ENCODE peak calls at places on chromosomes 11 and 22, in six cellular contexts. N is colonic mucosa, X is AG09309, Q is astrocyte of the spinal cord, C is cardiac fibroblast, Y is GM12865. S is an unnamed sample.

GRCh38 chr11:86118201-86118600 is 49.3 kb upstream of the PICALM start:
- DNase-seq in X (no peak), Q (no peak), C (no peak), N (no peak), Y (no peak), S (no peak)

GRCh38 chr11:18731949-18732821 is 6.2 kb upstream of the IGSF22 start:
- DNase-seq in X (no peak), Y (peak), Q (peak), C (peak), N (peak), S (peak)

GRCh38 chr11:114774599-114775365 is 96.5 kb downstream of the NXPE2 start:
- DNase-seq in X (no peak), N (peak), Y (peak), Q (peak), C (peak), S (peak)

GRCh38 chr11:91459840-91460239 is 764.8 kb upstream of the FAT3 start:
- DNase-seq in C (no peak), X (no peak), N (no peak), Y (no peak), Q (no peak), S (no peak)

GRCh38 chr11:88656960-88657738 is 319.6 kb upstream of the CTSC start:
- DNase-seq in X (no peak), N (no peak), Y (no peak), Q (peak), C (peak), S (no peak)

GRCh38 chr11:10931761-10932700 is 74.2 kb upstream of the ZBED5 start:
- DNase-seq in N (peak), C (peak), Y (no peak), X (no peak), Q (no peak), S (no peak)

GRCh38 chr11:492416-493226 is 14.4 kb downstream of the RNH1 start:
- DNase-seq in N (no peak), Q (no peak), C (no peak), X (no peak), Y (no peak), S (no peak)

GRCh38 chr11:44094260-44094868 is 1.1 kb upstream of the EXT2 start:
- DNase-seq in X (peak), Q (peak), C (peak), Y (peak), N (peak), S (peak)

GRCh38 chr22:31604746-31605705 is 57.0 kb downstream of the PISD start:
- DNase-seq in Q (no peak), X (no peak), N (no peak), Y (no peak), C (no peak), S (no peak)

GRCh38 chr11:108732395-108732794 is 67.5 kb downstream of the DDX10 start:
- DNase-seq in X (no peak), Y (no peak), Q (no peak), N (no peak), C (no peak), S (no peak)

GRCh38 chr11:119791701-119792151 is 62.7 kb upstream of the NECTIN1 start:
- DNase-seq in Y (no peak), X (peak), N (no peak), Q (peak), C (peak), S (no peak)

GRCh38 chr11:2534131-2534956 is 89.5 kb downstream of the KCNQ1 start:
- DNase-seq in Y (no peak), N (no peak), Q (no peak), C (no peak), X (no peak), S (no peak)

GRCh38 chr11:80109031-80109430 is 668.2 kb upstream of the TENM4 start:
- DNase-seq in C (no peak), X (no peak), Y (no peak), Q (no peak), N (no peak), S (no peak)

GRCh38 chr11:121328213-121328966 is 35.8 kb downstream of the SC5D start:
- DNase-seq in N (no peak), Q (no peak), C (no peak), X (no peak), Y (peak), S (peak)

GRCh38 chr11:80330302-80330701 is 889.5 kb upstream of the TENM4 start:
- DNase-seq in Y (no peak), N (no peak), Q (peak), X (no peak), C (peak), S (no peak)

GRCh38 chr11:132430352-132431091 is 1060.1 kb downstream of the NTM start:
- DNase-seq in Y (no peak), N (no peak), C (no peak), X (no peak), Q (no peak), S (no peak)

GRCh38 chr11:104148074-104148473 is 15.9 kb downstream of the PDGFD start:
- DNase-seq in Y (no peak), C (peak), X (peak), N (no peak), Q (peak), S (no peak)

GRCh38 chr11:10392680-10393079 is 62.4 kb upstream of the AMPD3 start:
- DNase-seq in Q (peak), X (no peak), Y (no peak), C (no peak), N (no peak), S (no peak)

GRCh38 chr11:73399159-73400090 is 23.2 kb downstream of the RELT start:
- DNase-seq in N (no peak), X (no peak), Y (no peak), C (peak), Q (no peak), S (no peak)

GRCh38 chr11:104015649-104016415 is 20.6 kb upstream of the DDI1 start:
- DNase-seq in N (no peak), C (no peak), X (no peak), Q (no peak), Y (peak), S (no peak)

GRCh38 chr11:36868380-36868779 is 270.3 kb upstream of the RAG2 start:
- DNase-seq in N (no peak), C (no peak), Y (no peak), Q (no peak), X (no peak), S (no peak)

GRCh38 chr11:14374922-14375630 is 16.1 kb upstream of the RRAS2 start:
- DNase-seq in X (no peak), N (no peak), Q (no peak), C (no peak), Y (peak), S (no peak)

GRCh38 chr11:86418513-86418912 is 43.8 kb downstream of the CCDC81 start:
- DNase-seq in X (no peak), Y (no peak), C (no peak), N (no peak), Q (no peak), S (no peak)

GRCh38 chr11:16853859-16854258 is 115.4 kb downstream of the C11orf58 start:
- DNase-seq in Y (no peak), N (no peak), C (no peak), X (no peak), Q (no peak), S (no peak)

GRCh38 chr11:128156486-128156885 is 430.9 kb downstream of the ETS1 start:
- DNase-seq in C (no peak), N (no peak), Q (peak), Y (no peak), X (no peak), S (no peak)

GRCh38 chr11:35111171-35112055 is 27.6 kb upstream of the CD44 start:
- DNase-seq in X (peak), C (peak), Q (peak), N (peak), Y (no peak), S (no peak)

GRCh38 chr22:29073618-29074275 is 912 bp downstream of the KREMEN1 start:
- DNase-seq in N (peak), X (no peak), C (peak), Y (no peak), Q (no peak), S (no peak)

GRCh38 chr22:40499187-40499753 is 128.9 kb downstream of the SGSM3 start:
- DNase-seq in X (peak), Y (peak), N (no peak), C (peak), Q (peak), S (no peak)

GRCh38 chr11:79101736-79102135 is 339.1 kb downstream of the TENM4 start:
- DNase-seq in C (no peak), Y (no peak), N (no peak), Q (no peak), X (no peak), S (no peak)

GRCh38 chr22:25067851-25068421 is 115.4 kb downstream of the KIAA1671 start:
- DNase-seq in X (no peak), C (no peak), Y (no peak), Q (no peak), N (no peak), S (peak)

GRCh38 chr22:25100402-25100801 is 99.3 kb upstream of the CRYBB3 start:
- DNase-seq in C (no peak), X (no peak), Y (no peak), Q (no peak), N (no peak), S (no peak)

GRCh38 chr22:44620129-44620840 is 81.7 kb upstream of the PRR5 start:
- DNase-seq in Y (peak), Q (peak), N (peak), X (no peak), C (peak), S (peak)
- H3K4me3 ChIP-seq in Y (no peak), Q (no peak), N (no peak), X (no peak), C (no peak), S (peak)

DNA sequence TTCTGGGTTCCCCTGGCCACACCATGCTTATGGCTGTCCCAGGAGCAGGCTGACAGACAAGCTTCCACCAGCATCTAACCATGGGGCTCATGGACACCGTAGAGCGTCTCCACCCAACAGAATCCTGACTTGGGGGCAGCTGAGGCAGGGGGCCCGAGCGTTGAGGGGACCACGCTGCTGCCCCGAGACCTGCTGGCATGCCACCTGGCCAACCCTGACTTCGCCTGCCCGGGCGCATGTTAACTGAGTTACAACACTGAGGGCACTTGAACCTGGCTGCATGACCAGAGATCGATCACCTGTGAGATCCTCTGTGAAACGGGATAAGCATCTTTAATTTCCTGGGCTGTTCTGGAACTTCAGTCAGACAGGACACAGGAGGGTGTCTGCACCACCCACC is 13.7 kb downstream of the PPM1F start:
- DNase-seq in C (no peak), Y (no peak), N (no peak), X (no peak), Q (no peak), S (no peak)
- H3K4me3 ChIP-seq in C (no peak), Y (no peak), N (no peak), X (no peak), Q (no peak), S (no peak)

GRCh38 chr11:122882809-122883681 is 486 bp downstream of the JHY start:
- DNase-seq in N (peak), Q (no peak), C (peak), Y (peak), X (no peak), S (no peak)

GRCh38 chr11:122883682-122883981 is 1.1 kb downstream of the JHY start:
- DNase-seq in C (no peak), Y (no peak), Q (peak), X (peak), N (no peak), S (no peak)

GRCh38 chr11:122877732-122878131 is 4.8 kb upstream of the JHY start:
- DNase-seq in Y (no peak), C (no peak), X (no peak), Q (no peak), N (no peak), S (no peak)

GRCh38 chr11:122879785-122880184 is 2.8 kb upstream of the JHY start:
- DNase-seq in Y (no peak), N (no peak), C (no peak), Q (no peak), X (no peak), S (no peak)

DNA sequence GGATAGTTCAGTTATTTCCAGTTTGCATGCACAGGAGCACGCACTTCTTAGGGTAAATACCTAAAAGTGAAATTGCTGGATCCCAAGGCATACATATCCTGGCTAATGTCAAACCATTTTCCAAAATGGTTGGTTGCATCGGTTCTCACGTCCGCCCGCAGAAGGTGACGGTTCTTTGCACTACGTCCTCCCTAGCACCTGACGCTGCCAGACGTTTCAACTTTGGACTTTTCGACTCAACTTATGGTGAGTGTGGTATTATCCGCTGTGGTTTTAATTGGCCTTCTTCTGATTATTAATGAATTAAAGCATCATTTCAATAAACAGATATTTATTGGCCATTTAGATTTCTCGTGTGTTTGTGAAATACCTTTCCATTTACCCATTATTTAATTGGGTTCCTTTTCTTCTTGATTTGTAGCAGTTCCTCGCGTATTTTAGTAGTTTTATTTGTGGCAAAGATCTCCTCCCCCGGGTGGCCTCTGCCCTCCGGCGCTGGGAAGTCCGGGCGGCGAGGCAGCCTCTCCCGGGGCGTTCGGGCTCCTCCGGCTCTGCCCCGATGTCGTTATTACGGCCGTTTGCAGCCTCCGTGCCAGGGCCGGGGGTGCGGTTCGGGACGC is at the start of gene JHY:
- DNase-seq in C (peak), N (no peak), Q (no peak), Y (no peak), X (no peak), S (no peak)
- H3K4me3 ChIP-seq in C (peak), N (peak), Q (peak), Y (peak), X (peak), S (peak)

DNA sequence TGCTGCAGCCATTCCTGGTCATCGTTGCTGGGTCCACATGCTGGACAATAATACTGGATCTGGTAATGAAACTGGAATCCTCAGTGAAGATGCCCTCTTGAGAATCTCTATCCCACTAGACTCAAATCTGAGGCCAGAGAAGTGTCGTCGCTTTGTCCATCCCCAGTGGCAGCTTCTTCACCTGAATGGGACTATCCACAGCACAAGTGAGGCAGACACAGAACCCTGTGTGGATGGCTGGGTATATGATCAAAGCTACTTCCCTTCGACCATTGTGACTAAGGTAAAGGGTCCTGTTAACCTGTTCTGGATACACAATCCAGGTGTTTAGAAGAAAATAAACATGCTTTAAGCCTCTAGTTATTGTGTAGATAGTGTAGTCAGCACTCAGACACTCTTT is 46.9 kb upstream of the SLC22A25 start:
- DNase-seq in C (no peak), X (no peak), Q (no peak), Y (no peak), N (no peak), S (no peak)
- H3K4me3 ChIP-seq in C (no peak), X (no peak), Q (no peak), Y (no peak), N (no peak), S (no peak)

DNA sequence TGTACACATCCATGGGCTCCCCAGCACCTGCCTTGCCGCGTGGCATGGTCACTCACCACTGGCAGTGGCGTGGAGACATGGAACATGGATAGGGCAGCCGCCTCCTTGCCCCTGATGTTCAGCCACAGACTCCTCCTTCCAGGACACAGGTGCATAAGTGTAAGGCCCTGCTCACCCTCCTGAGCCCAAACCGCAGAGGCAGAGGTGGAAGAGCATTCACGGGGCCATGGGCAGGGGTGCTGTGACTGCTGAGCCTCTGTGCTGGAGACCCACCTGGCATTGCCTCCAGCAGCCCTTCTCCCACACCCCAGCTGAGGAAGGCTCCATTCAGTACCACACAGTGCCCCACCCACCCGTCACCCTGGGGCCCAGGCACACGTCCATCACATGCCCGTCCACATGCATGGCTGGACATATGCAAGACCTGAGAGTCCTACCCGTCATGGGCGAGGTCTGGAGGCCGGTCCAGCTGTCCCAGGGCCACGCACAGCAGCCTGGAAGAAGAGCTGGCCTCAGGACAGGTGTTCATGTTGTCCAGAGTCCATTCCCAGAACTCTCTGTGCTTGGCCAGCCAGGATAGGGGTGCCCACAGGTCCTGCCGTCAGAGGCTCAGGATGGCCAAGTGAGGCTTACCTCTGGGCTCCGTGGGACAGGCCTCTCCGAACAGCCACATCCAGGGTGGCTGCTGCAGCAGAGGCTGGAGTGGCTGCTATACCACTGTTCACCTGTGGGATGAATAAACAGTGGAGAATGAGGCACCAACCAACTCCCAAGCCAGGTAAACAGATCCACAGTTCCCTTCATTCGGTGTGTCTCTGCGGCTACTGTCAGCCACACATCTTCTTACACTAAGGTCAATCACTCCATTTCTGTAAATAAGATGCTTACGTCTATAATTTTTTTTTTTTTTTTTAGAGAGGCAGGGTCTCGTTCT is 1.7 kb upstream of the TUBGCP6 start:
- DNase-seq in Y (no peak), N (no peak), Q (no peak), C (no peak), X (no peak), S (no peak)
- H3K4me3 ChIP-seq in Y (no peak), N (no peak), Q (no peak), C (peak), X (no peak), S (peak)

GRCh38 chr22:26674211-26675190 is 17.1 kb downstream of the MIAT start:
- DNase-seq in X (no peak), C (no peak), Y (peak), N (no peak), Q (no peak), S (peak)
- H3K4me3 ChIP-seq in X (no peak), C (no peak), Y (peak), N (no peak), Q (no peak), S (peak)

DNA sequence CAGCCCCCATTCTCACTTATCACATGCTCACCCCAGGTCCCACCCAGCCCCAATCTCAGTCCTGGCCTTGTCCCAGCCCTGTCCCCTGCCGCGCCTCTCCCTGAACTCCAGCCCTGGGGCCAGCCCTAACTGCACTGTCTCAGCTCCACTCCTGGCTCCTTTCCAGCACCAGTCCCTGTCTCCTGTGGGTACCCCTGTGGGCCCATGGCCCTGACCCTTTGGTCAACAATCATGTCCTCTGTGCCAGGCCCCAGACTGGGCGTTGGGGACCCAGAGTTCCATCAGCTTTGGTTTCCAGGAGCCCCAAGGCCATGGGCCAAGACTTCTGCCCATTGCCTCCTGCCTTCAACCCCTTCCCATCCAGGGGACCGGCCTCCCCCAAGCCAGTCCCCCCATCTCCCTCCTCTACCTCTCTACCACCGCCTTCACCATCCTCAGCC is 756 bp downstream of the SPI1 start:
- DNase-seq in Y (no peak), N (no peak), C (no peak), X (no peak), Q (no peak), S (no peak)
- H3K4me3 ChIP-seq in Y (peak), N (peak), C (no peak), X (no peak), Q (no peak), S (no peak)

GRCh38 chr22:42233879-42234278 is 36.6 kb downstream of the TCF20 start:
- DNase-seq in C (no peak), Q (no peak), X (no peak), Y (no peak), N (no peak), S (no peak)
- H3K4me3 ChIP-seq in C (no peak), Q (no peak), X (no peak), Y (no peak), N (no peak), S (no peak)

GRCh38 chr11:46331653-46331984 is 15.6 kb upstream of the DGKZ start:
- DNase-seq in X (no peak), C (no peak), Y (no peak), N (no peak), Q (no peak), S (peak)
- H3K4me3 ChIP-seq in X (no peak), C (no peak), Y (no peak), N (no peak), Q (no peak), S (no peak)

S was measured in Jurkat, Clone E6-1.